ENCODE peak calls at places on chromosome 6, in ten cellular contexts. S, A, U, N, I, R, W, Z, Q and K are unnamed samples.

GRCh38 chr6:34745277-34746103 is 11.8 kb upstream of the SNRPC start:
- DNase-seq in S (no peak), A (no peak), U (peak), N (no peak), I (no peak), R (peak), W (no peak), Z (no peak), Q (peak), K (peak)

GRCh38 chr6:137767931-137768690 is 98.9 kb upstream of the TNFAIP3 start:
- DNase-seq in S (no peak), A (no peak), U (no peak), N (no peak), I (no peak), R (peak), W (no peak), Z (no peak), Q (no peak), K (no peak)

GRCh38 chr6:37819802-37820712 is 530 bp downstream of the ZFAND3 start:
- DNase-seq in S (no peak), A (peak), U (peak), N (peak), I (peak), R (peak), W (peak), Z (peak), Q (peak), K (peak)

GRCh38 chr6:147805155-147805554 is 296.7 kb downstream of the SAMD5 start:
- DNase-seq in S (no peak), A (no peak), U (peak), N (no peak), I (no peak), R (no peak), W (no peak), Z (no peak), Q (no peak), K (no peak)

GRCh38 chr6:32047855-32048766 is 9.9 kb downstream of the CYP21A2 start:
- DNase-seq in S (no peak), A (peak), U (peak), N (peak), I (peak), R (peak), W (peak), Z (peak), Q (peak), K (peak)

GRCh38 chr6:33428219-33428890 is 8.5 kb downstream of the SYNGAP1 start:
- DNase-seq in S (no peak), A (no peak), U (peak), N (peak), I (no peak), R (no peak), W (no peak), Z (peak), Q (peak), K (no peak)

GRCh38 chr6:20056350-20056992 is 155.8 kb downstream of the MBOAT1 start:
- DNase-seq in S (no peak), A (no peak), U (peak), N (no peak), I (no peak), R (peak), W (peak), Z (peak), Q (no peak), K (no peak)

GRCh38 chr6:169912266-169913095 is 161.1 kb downstream of the ERMARD start:
- DNase-seq in S (no peak), A (no peak), U (no peak), N (no peak), I (no peak), R (no peak), W (no peak), Z (no peak), Q (no peak), K (no peak)

GRCh38 chr6:100257661-100258395 is 206.9 kb downstream of the SIM1 start:
- DNase-seq in S (no peak), A (no peak), U (peak), N (no peak), I (no peak), R (peak), W (no peak), Z (no peak), Q (no peak), K (no peak)

GRCh38 chr6:45419574-45420082 is 41.9 kb upstream of the SUPT3H start:
- DNase-seq in S (peak), A (peak), U (peak), N (peak), I (no peak), R (no peak), W (peak), Z (peak), Q (peak), K (peak)

GRCh38 chr6:16239090-16239797 is 857 bp downstream of the GMPR start:
- DNase-seq in S (no peak), A (peak), U (no peak), N (peak), I (peak), R (peak), W (peak), Z (peak), Q (peak), K (peak)

GRCh38 chr6:81480139-81480538 is 272.3 kb downstream of the TENT5A start:
- DNase-seq in S (no peak), A (no peak), U (no peak), N (no peak), I (no peak), R (peak), W (no peak), Z (no peak), Q (no peak), K (no peak)

GRCh38 chr6:158370805-158371204 is 58.5 kb downstream of the TULP4 start:
- DNase-seq in S (no peak), A (no peak), U (no peak), N (no peak), I (no peak), R (no peak), W (no peak), Z (no peak), Q (no peak), K (no peak)

GRCh38 chr6:134249759-134250602 is 67.9 kb downstream of the SGK1 start:
- DNase-seq in S (no peak), A (no peak), U (peak), N (no peak), I (no peak), R (peak), W (no peak), Z (no peak), Q (no peak), K (no peak)

GRCh38 chr6:12803486-12803885 is 86.9 kb downstream of the PHACTR1 start:
- DNase-seq in S (no peak), A (no peak), U (no peak), N (no peak), I (no peak), R (no peak), W (no peak), Z (no peak), Q (no peak), K (no peak)

GRCh38 chr6:13941902-13942301 is 17.1 kb downstream of the RNF182 start:
- DNase-seq in S (no peak), A (no peak), U (no peak), N (no peak), I (no peak), R (no peak), W (no peak), Z (no peak), Q (no peak), K (no peak)

GRCh38 chr6:136525586-136526195 is 24.5 kb downstream of the MAP7 start:
- DNase-seq in S (no peak), A (no peak), U (no peak), N (no peak), I (no peak), R (no peak), W (no peak), Z (no peak), Q (no peak), K (no peak)

GRCh38 chr6:56335733-56336132 is 88.4 kb upstream of the COL21A1 start:
- DNase-seq in S (no peak), A (no peak), U (no peak), N (no peak), I (no peak), R (peak), W (no peak), Z (no peak), Q (no peak), K (no peak)

GRCh38 chr6:13307508-13307995 is 20.8 kb downstream of the TBC1D7 start:
- DNase-seq in S (no peak), A (no peak), U (no peak), N (no peak), I (peak), R (peak), W (no peak), Z (no peak), Q (no peak), K (no peak)

GRCh38 chr6:13297391-13297790 is 30.9 kb downstream of the TBC1D7 start:
- DNase-seq in S (no peak), A (no peak), U (no peak), N (no peak), I (no peak), R (no peak), W (no peak), Z (no peak), Q (no peak), K (no peak)

DNA sequence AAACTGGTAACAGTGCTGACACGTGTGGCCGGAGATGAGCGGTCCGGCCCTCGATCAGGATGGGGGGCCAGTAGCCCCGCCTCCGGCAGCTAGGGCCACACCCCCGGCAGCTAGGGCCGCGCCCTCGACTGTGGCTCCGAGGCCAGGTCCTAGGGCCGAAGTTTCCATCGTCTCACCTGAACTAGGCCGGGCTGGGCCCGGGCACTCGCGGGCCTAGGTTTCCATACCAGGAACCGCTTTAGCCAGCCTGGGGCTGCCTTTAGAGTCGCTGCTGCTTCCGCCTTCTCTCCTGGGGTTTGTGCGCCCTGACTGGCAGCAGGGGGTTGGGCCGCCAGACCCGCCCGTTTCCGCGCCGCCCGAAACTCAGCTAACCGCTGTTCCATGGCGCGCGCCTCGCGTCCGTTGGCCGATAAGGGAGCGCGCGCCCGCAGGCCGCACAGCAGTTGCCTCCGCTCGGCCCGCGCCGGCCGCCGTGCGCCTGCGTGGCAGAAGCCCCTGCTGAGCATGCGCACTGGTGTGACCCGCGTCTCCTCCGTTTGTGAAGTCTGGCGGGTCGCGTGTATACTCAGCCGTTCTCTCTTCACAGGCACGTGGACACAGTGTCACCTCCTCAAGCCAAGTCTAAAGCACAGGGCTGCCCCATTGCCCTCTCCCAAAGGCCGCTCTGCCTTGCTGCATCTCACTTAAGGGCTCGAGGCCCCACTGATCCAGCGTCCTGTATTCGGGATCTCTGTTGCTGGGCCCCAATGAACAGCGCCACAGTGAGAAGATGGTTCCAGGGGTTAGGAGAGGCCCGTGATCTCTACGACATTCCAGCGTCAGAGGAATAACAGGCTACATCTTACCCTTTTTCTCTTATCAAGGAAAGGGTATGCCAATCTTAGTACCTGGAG is at the start of gene SAYSD1:
- DNase-seq in S (peak), A (peak), U (peak), N (peak), I (peak), R (peak), W (peak), Z (peak), Q (peak), K (peak)
- TF ChIP-seq POLR2A in S (peak), A (no peak), U (peak), N (peak), I (peak), R (peak), W (peak), Z (no peak), Q (peak), K (peak)

GRCh38 chr6:24780206-24780605 is 5.5 kb downstream of the GMNN start:
- DNase-seq in S (no peak), A (no peak), U (no peak), N (no peak), I (no peak), R (peak), W (no peak), Z (no peak), Q (no peak), K (no peak)
- H3K27ac ChIP-seq in S (no peak), A (no peak), U (no peak), N (no peak), I (no peak), R (no peak), W (no peak), Z (no peak), Q (peak), K (peak)

DNA sequence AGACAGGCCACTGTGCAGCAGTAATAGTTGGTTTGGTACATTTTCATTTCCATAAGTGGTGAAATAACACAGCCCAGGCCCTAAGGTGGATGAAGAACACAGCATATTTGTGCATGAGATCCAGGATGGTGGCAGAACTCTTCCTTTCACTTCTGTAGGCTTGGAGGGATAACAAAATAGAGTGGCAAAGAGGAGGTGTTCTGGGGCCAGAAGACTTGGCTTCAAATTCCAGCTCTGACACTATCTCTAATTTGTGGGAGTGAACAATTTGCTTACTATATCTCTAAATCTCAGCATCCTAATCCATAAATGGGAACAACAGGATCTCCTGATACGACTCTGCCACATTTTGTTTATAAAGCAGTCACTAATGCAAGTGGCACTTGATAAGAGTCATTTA is 111.7 kb upstream of the FAM184A start:
- DNase-seq in S (no peak), A (no peak), U (no peak), N (no peak), I (no peak), R (no peak), W (no peak), Z (no peak), Q (no peak), K (no peak)
- TF ChIP-seq POLR2A in S (no peak), A (no peak), U (no peak), N (no peak), I (no peak), R (no peak), W (no peak), Z (no peak), Q (no peak), K (no peak)

GRCh38 chr6:18963439-18963838 is 576.3 kb downstream of the RNF144B start:
- DNase-seq in S (no peak), A (no peak), U (no peak), N (peak), I (no peak), R (no peak), W (no peak), Z (no peak), Q (no peak), K (no peak)
- H3K27ac ChIP-seq in S (no peak), A (no peak), U (no peak), N (no peak), I (no peak), R (no peak), W (no peak), Z (no peak), Q (no peak), K (no peak)